ENCODE peak calls at places on chromosomes 13 and 19, in four cellular contexts. G is IMR-90, R is trophoblast cell, W is neuronal stem cell. S is an unnamed sample.

GRCh38 chr19:39602224-39602623 is at the start of gene LGALS13:
- DNase-seq in G (no peak), R (no peak), W (no peak), S (no peak)

GRCh38 chr13:48783181-48783630 is 129.5 kb downstream of the CYSLTR2 start:
- DNase-seq in G (peak), R (peak), W (no peak), S (no peak)

GRCh38 chr19:6828306-6828697 is 55.8 kb downstream of the VAV1 start:
- DNase-seq in G (no peak), R (peak), W (no peak), S (peak)

GRCh38 chr13:114119196-114119595 is 13.2 kb downstream of the RASA3 start:
- DNase-seq in G (peak), R (no peak), W (no peak), S (peak)

GRCh38 chr19:35869327-35870123 is 1.2 kb downstream of the APLP1 start:
- DNase-seq in G (peak), R (peak), W (peak), S (peak)

GRCh38 chr13:98842858-98843481 is 90.5 kb upstream of the SLC15A1 start:
- DNase-seq in G (peak), R (peak), W (peak), S (peak)

GRCh38 chr13:76852991-76853390 is 33.2 kb downstream of the KCTD12 start:
- DNase-seq in G (peak), R (peak), W (no peak), S (no peak)

GRCh38 chr19:34363094-34363493 is 1.9 kb upstream of the GPI start:
- DNase-seq in G (no peak), R (no peak), W (no peak), S (peak)

GRCh38 chr13:32528358-32528757 is 10.2 kb downstream of the N4BP2L2 start:
- DNase-seq in G (peak), R (no peak), W (no peak), S (no peak)

GRCh38 chr19:35353635-35354034 is 4.6 kb upstream of the FFAR3 start:
- DNase-seq in G (no peak), R (no peak), W (no peak), S (no peak)

GRCh38 chr13:43058836-43059235 is 35.5 kb downstream of the DNAJC15 start:
- DNase-seq in G (no peak), R (no peak), W (no peak), S (peak)

GRCh38 chr19:17337675-17338439 is 504 bp downstream of the GTPBP3 start:
- DNase-seq in G (no peak), R (no peak), W (no peak), S (no peak)
- H4K8ac ChIP-seq in G (peak), R (peak), W (no peak), S (no peak)

GRCh38 chr19:48113190-48113917 is 2.7 kb upstream of the PLA2G4C start:
- DNase-seq in G (peak), R (no peak), W (no peak), S (no peak)
- H2AK5ac ChIP-seq in G (no peak), R (no peak), W (no peak), S (no peak)

DNA sequence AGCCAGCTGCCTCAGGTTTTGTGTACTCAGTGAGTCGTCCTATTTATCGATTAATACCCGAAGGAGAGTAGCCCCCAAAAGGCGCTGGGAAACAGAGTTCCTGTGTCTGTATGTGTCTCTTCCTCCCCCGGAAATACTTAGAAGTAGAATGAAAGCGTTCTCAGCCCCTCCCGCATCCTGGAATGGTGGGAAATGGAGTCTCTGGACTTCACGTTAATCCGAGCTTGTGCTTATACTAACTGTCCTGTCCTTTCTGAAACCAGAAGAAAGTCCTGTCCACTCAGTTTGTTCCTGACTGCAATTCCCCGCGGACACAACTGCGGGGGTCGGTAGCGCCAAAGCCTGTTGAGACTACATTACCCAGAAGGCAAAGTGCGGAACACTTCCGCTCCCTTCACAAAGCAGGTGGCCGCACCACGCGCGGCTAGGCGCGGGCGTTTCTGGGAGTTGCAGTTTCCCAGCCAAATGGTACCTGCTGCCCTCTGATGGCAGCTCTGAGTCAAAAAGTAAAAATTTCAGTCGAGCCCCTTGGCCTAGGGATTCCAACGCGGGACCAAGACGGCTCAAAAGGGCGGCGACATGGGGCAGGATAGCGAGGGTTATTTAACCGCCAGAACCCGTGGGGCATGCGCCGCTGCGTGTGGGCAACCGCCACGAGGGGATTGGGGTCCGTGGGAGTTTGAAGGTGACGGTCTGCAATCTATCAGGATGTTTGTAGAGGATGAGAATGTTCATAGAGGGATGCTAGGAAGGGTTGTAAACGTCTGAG is 2.2 kb upstream of the GSK3A start:
- DNase-seq in G (peak), R (peak), W (peak), S (peak)
- H4K8ac ChIP-seq in G (peak), R (peak), W (no peak), S (no peak)

DNA sequence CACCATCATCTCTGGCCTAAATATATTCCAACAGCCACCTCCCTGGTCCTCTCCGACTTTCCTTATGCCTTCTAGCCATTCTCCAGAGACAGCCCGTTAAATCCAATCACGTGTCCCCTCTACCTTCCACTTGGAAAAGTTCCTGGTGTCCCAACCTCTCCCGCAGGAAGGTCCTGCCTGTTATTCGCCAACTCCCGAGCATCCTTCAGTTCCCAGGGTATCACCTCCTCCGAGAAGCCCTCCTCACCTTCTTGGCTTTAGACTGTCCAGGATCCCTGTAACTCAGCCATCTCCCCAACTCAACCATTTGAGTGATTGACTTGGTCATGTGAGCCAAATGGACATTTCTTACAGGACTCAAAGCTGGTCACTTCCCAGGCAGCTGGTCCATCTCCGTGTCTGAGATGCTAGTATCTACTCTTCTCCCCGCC is 28.1 kb upstream of the NANOS3 start:
- DNase-seq in G (no peak), R (peak), W (no peak), S (peak)
- H2AK5ac ChIP-seq in G (peak), R (peak), W (no peak), S (no peak)

S was measured in mesendoderm.